ENCODE peak calls at places on chromosomes 12 and 14, in eight cellular contexts. U is glomerular endothelial cell; V is glutamatergic neuron; F is GM03348; R is stimulated activated CD8-positive, alpha-beta memory T cell treated with anti-CD3 and anti-CD28 coated beads, Interleukin-15, amount 100 ng/mL, for 4 hours; E is HCEC 1CT; B is CD8-positive, alpha-beta memory T cell; K is Right ventricle myocardium inferior. M is an unnamed sample.

GRCh38 chr14:61281186-61281676 is at the start of gene TMEM30B:
- DNase-seq in U (no peak), V (no peak), F (no peak), R (peak; percentile 10), E (no peak), B (peak; percentile 57), K (no peak), M (no peak)

GRCh38 chr12:26274441-26275312 is 79.3 kb downstream of the SSPN start:
- DNase-seq in U (peak; percentile 97), V (no peak), F (peak; percentile 92), R (no peak), E (peak; percentile 99), B (no peak), K (peak; percentile 89), M (peak; percentile 99)

GRCh38 chr12:65327207-65328076 is 49.0 kb downstream of the MSRB3 start:
- DNase-seq in U (no peak), V (no peak), F (peak; percentile 54), R (no peak), E (peak; percentile 65), B (no peak), K (no peak), M (peak; percentile 75)

GRCh38 chr12:53265783-53266182 is 2.3 kb upstream of the ESPL1 start:
- DNase-seq in U (no peak), V (no peak), F (no peak), R (no peak), E (peak; percentile 18), B (no peak), K (no peak), M (no peak)

GRCh38 chr14:60656755-60657608 is 7.7 kb upstream of the SIX1 start:
- DNase-seq in U (no peak), V (peak; percentile 81), F (peak; percentile 84), R (no peak), E (peak; percentile 70), B (no peak), K (no peak), M (peak; percentile 73)

GRCh38 chr12:56836800-56837663 is 73.9 kb downstream of the HSD17B6 start:
- DNase-seq in U (no peak), V (no peak), F (no peak), R (peak; percentile 1), E (peak; percentile 78), B (peak; percentile 12), K (no peak), M (peak; percentile 92)

GRCh38 chr14:84819528-84819927 is 710.4 kb upstream of the FLRT2 start:
- DNase-seq in U (no peak), V (no peak), F (no peak), R (no peak), E (no peak), B (no peak), K (no peak), M (no peak)

GRCh38 chr12:115227137-115227615 is 543.2 kb upstream of the TBX3 start:
- DNase-seq in U (no peak), V (no peak), F (peak; percentile 81), R (no peak), E (peak; percentile 93), B (no peak), K (no peak), M (peak; percentile 91)

GRCh38 chr14:64708148-64709004 is 4.2 kb downstream of the PLEKHG3 start:
- DNase-seq in U (no peak), V (no peak), F (no peak), R (no peak), E (peak; percentile 9), B (no peak), K (peak; percentile 90), M (peak; percentile 36)

GRCh38 chr12:132280436-132280835 is 49.0 kb downstream of the GALNT9 start:
- DNase-seq in U (no peak), V (no peak), F (no peak), R (no peak), E (no peak), B (no peak), K (peak; percentile 46), M (no peak)

GRCh38 chr14:99169776-99170356 is 102.1 kb downstream of the BCL11B start:
- DNase-seq in U (no peak), V (no peak), F (no peak), R (no peak), E (no peak), B (no peak), K (no peak), M (no peak)

GRCh38 chr14:64649383-64649998 is 54.7 kb upstream of the PLEKHG3 start:
- DNase-seq in U (no peak), V (no peak), F (peak; percentile 80), R (no peak), E (no peak), B (no peak), K (no peak), M (peak; percentile 38)

GRCh38 chr12:3962661-3963483 is 89.7 kb upstream of the PARP11 start:
- DNase-seq in U (no peak), V (no peak), F (no peak), R (peak; percentile 44), E (no peak), B (peak; percentile 90), K (peak; percentile 67), M (no peak)

GRCh38 chr14:57610631-57611030 is 117.0 kb upstream of the CCDC198 start:
- DNase-seq in U (no peak), V (no peak), F (no peak), R (no peak), E (no peak), B (no peak), K (no peak), M (no peak)

GRCh38 chr12:21634245-21634644 is 23.4 kb downstream of the LDHB start:
- DNase-seq in U (no peak), V (no peak), F (no peak), R (no peak), E (no peak), B (no peak), K (no peak), M (no peak)

GRCh38 chr12:50520808-50521207 is 16.0 kb downstream of the DIP2B start:
- DNase-seq in U (no peak), V (no peak), F (no peak), R (no peak), E (no peak), B (no peak), K (no peak), M (no peak)

GRCh38 chr14:43877351-43877900 is 629.7 kb downstream of the FSCB start:
- DNase-seq in U (no peak), V (no peak), F (no peak), R (no peak), E (no peak), B (no peak), K (no peak), M (no peak)

GRCh38 chr14:55066223-55066622 is 14.8 kb downstream of the MAPK1IP1L start:
- DNase-seq in U (no peak), V (no peak), F (no peak), R (no peak), E (no peak), B (no peak), K (no peak), M (no peak)

GRCh38 chr14:104214819-104215218 is 76.4 kb downstream of the KIF26A start:
- DNase-seq in U (no peak), V (no peak), F (no peak), R (no peak), E (no peak), B (no peak), K (no peak), M (no peak)

GRCh38 chr14:66509874-66510273 is 1.9 kb downstream of the GPHN start:
- DNase-seq in U (no peak), V (no peak), F (peak; percentile 4), R (no peak), E (no peak), B (no peak), K (no peak), M (peak; percentile 14)

GRCh38 chr12:115079760-115080159 is 395.8 kb upstream of the TBX3 start:
- DNase-seq in U (no peak), V (no peak), F (no peak), R (no peak), E (no peak), B (no peak), K (no peak), M (no peak)

GRCh38 chr14:68824517-68825347 is 31.9 kb upstream of the ZFP36L1 start:
- DNase-seq in U (no peak), V (peak; percentile 92), F (peak; percentile 93), R (no peak), E (peak; percentile 74), B (no peak), K (peak; percentile 94), M (peak; percentile 83)

GRCh38 chr12:21149849-21150248 is 18.9 kb downstream of the SLCO1B1 start:
- DNase-seq in U (no peak), V (no peak), F (no peak), R (no peak), E (no peak), B (no peak), K (no peak), M (no peak)

GRCh38 chr12:57756406-57757341 is 1.8 kb downstream of the MARCHF9 start:
- DNase-seq in U (no peak), V (peak; percentile 81), F (no peak), R (no peak), E (peak; percentile 0), B (peak; percentile 72), K (peak; percentile 70), M (no peak)

GRCh38 chr12:118374909-118375308 is 1.4 kb upstream of the SUDS3 start:
- DNase-seq in U (no peak), V (no peak), F (peak; percentile 54), R (no peak), E (no peak), B (no peak), K (no peak), M (no peak)

GRCh38 chr14:101318271-101318670 is 243.0 kb upstream of the DIO3 start:
- DNase-seq in U (no peak), V (no peak), F (no peak), R (no peak), E (no peak), B (no peak), K (no peak), M (no peak)

GRCh38 chr12:7937867-7938506 is 2.0 kb upstream of the SLC2A3 start:
- DNase-seq in U (no peak), V (no peak), F (no peak), R (no peak), E (peak; percentile 50), B (no peak), K (no peak), M (peak; percentile 27)

GRCh38 chr12:98821232-98821631 is 176.1 kb downstream of the APAF1 start:
- DNase-seq in U (no peak), V (no peak), F (no peak), R (no peak), E (no peak), B (no peak), K (no peak), M (no peak)

GRCh38 chr12:132783917-132784531 is 22.4 kb upstream of the ANKLE2 start:
- DNase-seq in U (no peak), V (no peak), F (no peak), R (no peak), E (no peak), B (no peak), K (no peak), M (no peak)

M was measured in EL.